ENCODE peak calls at places on chromosomes 1 and 21, in nine cellular contexts. S is amniotic stem cell, U is endothelial cell, Y is NCI-H460, H is NCI-H510A treated with DMSO at 0.1 percent for 48 hours, J is NB4, I is stromal cell of bone marrow, F is body of pancreas, B is B cell. G is an unnamed sample.

GRCh38 chr1:42211224-42211623 is 46.7 kb upstream of the GUCA2A start:
- DNase-seq in F (no peak), U (no peak), H (no peak), J (no peak), Y (no peak), S (no peak), B (no peak), I (no peak), G (no peak)

GRCh38 chr1:157806431-157807149 is 13.3 kb downstream of the FCRL1 start:
- DNase-seq in B (peak), H (no peak), Y (no peak), J (no peak), S (no peak), I (no peak), F (no peak), U (no peak), G (no peak)

GRCh38 chr1:16979475-16980327 is 719 bp downstream of the MFAP2 start:
- DNase-seq in I (no peak), B (no peak), Y (no peak), J (peak), H (no peak), U (peak), F (no peak), S (no peak), G (no peak)

GRCh38 chr1:76170522-76170921 is 96.0 kb downstream of the ST6GALNAC3 start:
- DNase-seq in Y (no peak), U (no peak), S (no peak), H (no peak), J (no peak), F (no peak), B (no peak), I (no peak), G (no peak)

GRCh38 chr1:3230553-3230952 is 161.6 kb downstream of the PRDM16 start:
- DNase-seq in J (no peak), Y (no peak), S (no peak), B (no peak), I (no peak), H (no peak), F (no peak), U (no peak), G (no peak)

GRCh38 chr21:36964398-36964797 is 2.1 kb downstream of the HLCS start:
- DNase-seq in F (no peak), S (no peak), I (no peak), H (no peak), B (no peak), J (no peak), Y (no peak), U (no peak), G (no peak)

GRCh38 chr21:44939532-44940115 is at the start of gene SLX9:
- DNase-seq in J (peak), Y (peak), H (peak), S (peak), I (no peak), F (peak), U (peak), B (peak), G (peak)

GRCh38 chr1:29237906-29238600 is 1.7 kb downstream of the PTPRU start:
- DNase-seq in H (no peak), Y (no peak), I (no peak), S (no peak), U (peak), F (peak), B (peak), J (peak), G (no peak)

GRCh38 chr21:37272897-37273296 is 5.8 kb upstream of the VPS26C start:
- DNase-seq in J (no peak), S (no peak), U (no peak), F (no peak), I (no peak), H (no peak), Y (no peak), B (no peak), G (no peak)

GRCh38 chr1:5564578-5565257 is 427.5 kb downstream of the NPHP4 start:
- DNase-seq in F (no peak), I (no peak), Y (no peak), B (no peak), H (no peak), S (no peak), J (no peak), U (no peak), G (no peak)

GRCh38 chr1:186925881-186926676 is 97.3 kb downstream of the PLA2G4A start:
- DNase-seq in S (peak), B (no peak), F (no peak), U (no peak), H (no peak), I (peak), J (no peak), Y (no peak), G (peak)

GRCh38 chr1:6601865-6602668 is 602 bp downstream of the KLHL21 start:
- DNase-seq in F (peak), J (peak), S (no peak), U (no peak), H (peak), B (no peak), Y (no peak), I (no peak), G (no peak)

GRCh38 chr1:228464487-228464983 is 22.6 kb upstream of the RNF187 start:
- DNase-seq in Y (no peak), I (peak), B (peak), H (peak), U (peak), F (peak), J (no peak), S (peak), G (no peak)

GRCh38 chr1:30449003-30449402 is 274.4 kb downstream of the MATN1 start:
- DNase-seq in S (no peak), U (no peak), H (no peak), Y (no peak), J (no peak), B (no peak), I (no peak), F (no peak), G (no peak)

GRCh38 chr1:11882814-11883538 is 24.2 kb upstream of the NPPB start:
- DNase-seq in Y (no peak), S (no peak), H (peak), U (no peak), J (peak), F (peak), B (no peak), I (no peak), G (no peak)

GRCh38 chr1:211928222-211928856 is 97.8 kb upstream of the LPGAT1 start:
- DNase-seq in J (peak), I (no peak), S (no peak), H (peak), B (no peak), Y (peak), U (no peak), F (no peak), G (no peak)